ENCODE peak calls at places on chromosomes 4 and X, in five cellular contexts. P, K, Z, U and W are unnamed samples.

GRCh38 chr4:72323227-72323626 is 245.8 kb downstream of the ADAMTS3 start:
- DNase-seq in P (no peak), K (no peak), Z (no peak), U (peak), W (peak)

GRCh38 chr4:47913858-47914218 is 545 bp downstream of the NFXL1 start:
- DNase-seq in P (no peak), K (peak), Z (peak), U (peak), W (peak)

GRCh38 chrX:142204522-142205433 is at the start of gene MAGEC2:
- DNase-seq in P (no peak), K (no peak), Z (no peak), U (no peak), W (no peak)

GRCh38 chr4:176995-177394 is 52.7 kb downstream of the ZNF718 start:
- DNase-seq in P (no peak), K (no peak), Z (no peak), U (no peak), W (no peak)

GRCh38 chr4:139665690-139666529 is at the start of gene MGST2:
- DNase-seq in P (peak), K (peak), Z (peak), U (peak), W (peak)

GRCh38 chrX:68842781-68843581 is 14.2 kb downstream of the EFNB1 start:
- DNase-seq in P (no peak), K (no peak), Z (no peak), U (peak), W (no peak)

GRCh38 chr4:73281982-73282381 is 23.4 kb upstream of the ANKRD17 start:
- DNase-seq in P (no peak), K (no peak), Z (no peak), U (no peak), W (no peak)

GRCh38 chr4:158873795-158874359 is 105.1 kb downstream of the FNIP2 start:
- DNase-seq in P (peak), K (no peak), Z (no peak), U (peak), W (peak)

GRCh38 chr4:108072300-108072699 is 82.6 kb downstream of the HADH start:
- DNase-seq in P (no peak), K (no peak), Z (no peak), U (no peak), W (no peak)

GRCh38 chr4:142363686-142364085 is 482.4 kb downstream of the INPP4B start:
- DNase-seq in P (no peak), K (no peak), Z (no peak), U (no peak), W (no peak)

GRCh38 chr4:19523964-19524363 is 727.7 kb upstream of the SLIT2 start:
- DNase-seq in P (no peak), K (no peak), Z (no peak), U (peak), W (no peak)

GRCh38 chrX:19683817-19684216 is 168.5 kb upstream of the MAP3K15 start:
- DNase-seq in P (no peak), K (no peak), Z (no peak), U (peak), W (no peak)
- H3K4me3 ChIP-seq in P (no peak), K (no peak), Z (no peak), U (no peak), W (no peak)

GRCh38 chrX:100408643-100409315 is 1.3 kb downstream of the PCDH19 start:
- DNase-seq in P (no peak), K (no peak), Z (no peak), U (no peak), W (no peak)
- H3K4me3 ChIP-seq in P (no peak), K (no peak), Z (peak), U (no peak), W (no peak)

GRCh38 chr4:1879491-1879890 is 8.3 kb downstream of the NSD2 start:
- DNase-seq in P (no peak), K (peak), Z (no peak), U (no peak), W (peak)
- H3K4me3 ChIP-seq in P (no peak), K (no peak), Z (no peak), U (no peak), W (no peak)

DNA sequence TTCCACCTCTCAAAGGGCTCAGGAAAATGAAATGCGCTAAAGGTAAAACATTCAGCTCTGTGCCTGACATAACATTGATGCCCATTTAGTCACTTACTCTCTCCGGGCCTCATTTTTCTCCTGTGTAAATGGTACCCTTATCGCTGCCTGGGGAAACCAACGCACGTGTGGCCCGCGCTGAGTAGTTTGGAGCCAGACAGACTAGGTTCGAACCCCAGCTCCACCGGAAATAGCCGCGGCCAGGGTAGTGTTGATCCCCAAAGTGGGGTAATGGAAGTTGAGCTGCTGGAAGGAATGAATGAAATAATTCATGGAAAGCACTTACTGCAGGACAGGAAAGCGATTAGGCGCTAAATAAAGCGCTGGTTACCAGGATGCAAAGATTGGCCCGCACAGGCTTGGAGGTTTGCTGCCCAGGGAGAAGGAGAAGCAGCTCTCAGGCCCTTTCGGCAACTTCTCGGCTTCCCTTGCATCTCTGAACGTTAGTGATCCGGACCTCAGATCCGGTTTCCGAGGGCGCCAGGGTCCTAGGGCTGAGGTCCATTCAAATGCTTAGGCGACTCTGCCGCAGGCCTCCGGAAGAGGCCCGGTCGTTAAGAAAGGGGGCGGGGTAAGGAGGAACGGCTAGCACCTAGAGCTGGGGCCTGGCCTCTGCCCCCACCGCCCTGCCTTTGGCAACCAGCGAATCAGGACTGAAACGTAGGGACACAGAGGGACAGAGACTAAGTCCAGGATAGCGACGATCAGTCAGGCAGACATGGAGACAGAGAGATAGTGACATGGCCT is 13.3 kb downstream of the NKX3-2 start:
- DNase-seq in P (no peak), K (no peak), Z (peak), U (no peak), W (no peak)
- H3K4me3 ChIP-seq in P (no peak), K (no peak), Z (no peak), U (no peak), W (no peak)

GRCh38 chr4:94457692-94458106 is 6.0 kb downstream of the PDLIM5 start:
- DNase-seq in P (peak), K (no peak), Z (no peak), U (peak), W (peak)
- H3K4me3 ChIP-seq in P (peak), K (no peak), Z (peak), U (no peak), W (no peak)

GRCh38 chrX:1593286-1594271 is 2.2 kb downstream of the AKAP17A start:
- DNase-seq in P (no peak), K (peak), Z (peak), U (no peak), W (no peak)
- H3K4me3 ChIP-seq in P (peak), K (peak), Z (peak), U (peak), W (peak)

DNA sequence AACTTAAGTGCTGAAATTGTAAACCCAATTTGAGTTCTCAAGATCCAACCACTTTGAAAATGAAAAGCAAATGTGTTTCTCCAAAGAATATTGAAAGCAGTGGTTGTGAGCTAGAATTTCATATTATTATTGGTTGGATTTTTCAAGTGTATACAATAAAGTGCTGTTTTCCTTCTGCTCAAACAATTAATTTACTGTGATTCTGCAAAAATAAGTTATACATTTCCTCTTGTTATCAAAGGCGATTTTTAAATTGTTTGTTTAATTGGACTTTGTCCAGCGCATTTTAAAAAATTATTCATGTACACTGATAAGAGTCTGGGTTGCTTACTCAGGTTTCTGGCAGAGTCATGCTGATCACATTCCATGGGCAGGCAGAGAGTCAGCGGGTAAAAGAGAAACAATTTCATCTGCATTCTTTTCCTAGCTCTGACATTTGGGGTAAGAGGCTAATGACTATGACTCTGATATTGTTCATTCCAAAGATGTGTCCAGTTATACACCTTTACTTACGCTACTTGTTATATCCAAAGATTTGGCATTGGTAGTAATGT is 8.9 kb downstream of the FAT4 start:
- DNase-seq in P (peak), K (no peak), Z (no peak), U (peak), W (peak)
- H3K4me3 ChIP-seq in P (peak), K (no peak), Z (peak), U (peak), W (peak)

GRCh38 chr4:16896871-16897270 is 1.6 kb downstream of the LDB2 start:
- DNase-seq in P (peak), K (no peak), Z (no peak), U (peak), W (peak)

GRCh38 chr4:16890651-16891050 is 7.8 kb downstream of the LDB2 start:
- DNase-seq in P (no peak), K (no peak), Z (no peak), U (no peak), W (no peak)

GRCh38 chr4:16897351-16897750 is 1.1 kb downstream of the LDB2 start:
- DNase-seq in P (peak), K (no peak), Z (no peak), U (peak), W (no peak)

GRCh38 chr4:16893141-16893571 is 5.3 kb downstream of the LDB2 start:
- DNase-seq in P (peak), K (no peak), Z (no peak), U (peak), W (peak)

GRCh38 chr4:16894406-16894805 is 4.0 kb downstream of the LDB2 start:
- DNase-seq in P (peak), K (no peak), Z (no peak), U (peak), W (peak)
- H3K4me3 ChIP-seq in P (no peak), K (no peak), Z (peak), U (peak), W (no peak)

DNA sequence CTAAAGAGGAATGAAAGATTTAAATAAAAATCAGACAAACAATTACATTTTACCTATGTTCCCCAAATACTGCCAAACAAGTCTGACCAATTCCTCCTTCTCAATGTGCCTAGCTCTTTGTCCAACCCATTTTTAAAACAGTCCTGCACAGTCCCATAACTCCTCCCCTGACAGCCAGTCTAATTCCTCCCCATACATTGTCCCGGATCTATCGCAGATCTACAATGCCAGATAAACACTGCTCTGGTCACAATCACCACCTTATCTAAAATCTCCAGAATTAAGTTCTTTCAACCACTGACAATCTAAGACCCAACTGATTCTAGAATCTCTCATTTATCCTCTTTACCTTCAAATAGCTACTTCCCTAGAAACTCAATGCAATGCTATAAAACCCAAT is 176.0 kb downstream of the APBB2 start:
- DNase-seq in P (no peak), K (no peak), Z (no peak), U (no peak), W (no peak)
- H3K4me3 ChIP-seq in P (no peak), K (no peak), Z (no peak), U (no peak), W (no peak)